ENCODE peak calls at places on chromosome 11, in eight cellular contexts. One of them, this sample, is unnamed.

GRCh38 chr11:1499261-1499890 is 12.8 kb upstream of the MOB2 start:
- DNase-seq in cardiac septum: peak
- DNase-seq in NCI-H82: no peak
- DNase-seq in EL: no peak
- DNase-seq in left ventricle myocardium superior: peak
- DNase-seq in A549: peak
- DNase-seq in SW 1271: no peak
- DNase-seq in psoas muscle: peak
- DNase-seq in this sample: no peak

GRCh38 chr11:2140411-2141400 is 1.5 kb upstream of the IGF2 start:
- DNase-seq in psoas muscle: peak
- DNase-seq in SW 1271: no peak
- DNase-seq in left ventricle myocardium superior: peak
- DNase-seq in A549: no peak
- DNase-seq in cardiac septum: no peak
- DNase-seq in NCI-H82: no peak
- DNase-seq in EL: no peak
- DNase-seq in this sample: no peak

GRCh38 chr11:68338041-68338800 is 25.8 kb downstream of the LRP5 start:
- DNase-seq in NCI-H82: no peak
- DNase-seq in cardiac septum: no peak
- DNase-seq in SW 1271: no peak
- DNase-seq in EL: peak
- DNase-seq in left ventricle myocardium superior: peak
- DNase-seq in A549: peak
- DNase-seq in psoas muscle: no peak
- DNase-seq in this sample: no peak

GRCh38 chr11:19789840-19790710 is 77.4 kb downstream of the NAV2 start:
- DNase-seq in SW 1271: no peak
- DNase-seq in EL: peak
- DNase-seq in psoas muscle: no peak
- DNase-seq in left ventricle myocardium superior: no peak
- DNase-seq in cardiac septum: no peak
- DNase-seq in NCI-H82: no peak
- DNase-seq in A549: no peak
- DNase-seq in this sample: no peak

GRCh38 chr11:112523477-112523876 is 262.8 kb upstream of the PLET1 start:
- DNase-seq in A549: no peak
- DNase-seq in NCI-H82: no peak
- DNase-seq in left ventricle myocardium superior: no peak
- DNase-seq in cardiac septum: no peak
- DNase-seq in SW 1271: no peak
- DNase-seq in EL: peak
- DNase-seq in psoas muscle: no peak
- DNase-seq in this sample: no peak

GRCh38 chr11:66842896-66843775 is at the start of gene RCE1:
- DNase-seq in cardiac septum: peak
- DNase-seq in NCI-H82: peak
- DNase-seq in EL: peak
- DNase-seq in left ventricle myocardium superior: peak
- DNase-seq in SW 1271: peak
- DNase-seq in A549: peak
- DNase-seq in psoas muscle: peak
- DNase-seq in this sample: peak

GRCh38 chr11:67665537-67666302 is 8.7 kb downstream of the ALDH3B2 start:
- DNase-seq in EL: no peak
- DNase-seq in cardiac septum: no peak
- DNase-seq in SW 1271: no peak
- DNase-seq in psoas muscle: no peak
- DNase-seq in left ventricle myocardium superior: no peak
- DNase-seq in NCI-H82: peak
- DNase-seq in A549: peak
- DNase-seq in this sample: no peak

GRCh38 chr11:102780491-102780918 is at the start of gene MMP10:
- DNase-seq in left ventricle myocardium superior: no peak
- DNase-seq in NCI-H82: peak
- DNase-seq in A549: peak
- DNase-seq in SW 1271: peak
- DNase-seq in cardiac septum: no peak
- DNase-seq in EL: peak
- DNase-seq in psoas muscle: no peak
- DNase-seq in this sample: no peak

GRCh38 chr11:5737091-5737490 is 843 bp downstream of the OR56B1 start:
- DNase-seq in cardiac septum: no peak
- DNase-seq in SW 1271: no peak
- DNase-seq in left ventricle myocardium superior: no peak
- DNase-seq in A549: peak
- DNase-seq in NCI-H82: no peak
- DNase-seq in EL: peak
- DNase-seq in psoas muscle: no peak
- DNase-seq in this sample: no peak

GRCh38 chr11:73445980-73446379 is 69.8 kb downstream of the RELT start:
- DNase-seq in NCI-H82: no peak
- DNase-seq in psoas muscle: no peak
- DNase-seq in A549: no peak
- DNase-seq in left ventricle myocardium superior: no peak
- DNase-seq in cardiac septum: no peak
- DNase-seq in SW 1271: no peak
- DNase-seq in EL: no peak
- DNase-seq in this sample: no peak

GRCh38 chr11:132981146-132981956 is 551.0 kb downstream of the OPCML start:
- DNase-seq in psoas muscle: no peak
- DNase-seq in left ventricle myocardium superior: no peak
- DNase-seq in SW 1271: no peak
- DNase-seq in NCI-H82: no peak
- DNase-seq in EL: no peak
- DNase-seq in A549: no peak
- DNase-seq in cardiac septum: no peak
- DNase-seq in this sample: no peak